ENCODE peak calls at places on chromosome 9, in nine cellular contexts. V is tibial artery, L is GM06990, H is upper lobe of right lung, B is hepatocyte, W is ovary, I is Panc1, Y is SK-N-SH, Z is kidney epithelial cell. G is an unnamed sample. For H3K36me3, the result is how much of the 10 kb centered on the place peaks cover.

GRCh38 chr9:14652729-14653377 is 40.4 kb downstream of the ZDHHC21 start:
- DNase-seq in V (no peak), L (no peak), H (no peak), B (peak), W (no peak), I (no peak), Y (peak), Z (no peak), G (peak)

GRCh38 chr9:126674365-126675146 is 60.8 kb downstream of the LMX1B start:
- DNase-seq in V (no peak), L (no peak), H (no peak), B (no peak), W (no peak), I (no peak), Y (no peak), Z (no peak), G (no peak)

GRCh38 chr9:118533101-118533500 is 828.9 kb downstream of the TLR4 start:
- DNase-seq in V (no peak), L (no peak), H (no peak), B (no peak), W (no peak), I (no peak), Y (no peak), Z (peak), G (no peak)

GRCh38 chr9:108101410-108101809 is 611.8 kb upstream of the KLF4 start:
- DNase-seq in V (no peak), L (no peak), H (no peak), B (no peak), W (no peak), I (no peak), Y (no peak), Z (no peak), G (no peak)

GRCh38 chr9:94922098-94922607 is 195.7 kb downstream of the AOPEP start:
- DNase-seq in V (peak), L (no peak), H (peak), B (peak), W (peak), I (no peak), Y (no peak), Z (peak), G (peak)

GRCh38 chr9:16540996-16541668 is 329.3 kb downstream of the BNC2 start:
- DNase-seq in V (no peak), L (no peak), H (no peak), B (no peak), W (no peak), I (no peak), Y (no peak), Z (no peak), G (no peak)

GRCh38 chr9:13587581-13587980 is 308.1 kb upstream of the MPDZ start:
- DNase-seq in V (no peak), L (no peak), H (no peak), B (no peak), W (no peak), I (no peak), Y (no peak), Z (no peak), G (no peak)

GRCh38 chr9:127061411-127061810 is 61.0 kb downstream of the ANGPTL2 start:
- DNase-seq in V (no peak), L (no peak), H (no peak), B (no peak), W (no peak), I (no peak), Y (no peak), Z (no peak), G (no peak)

GRCh38 chr9:124357591-124358361 is 57.5 kb downstream of the PSMB7 start:
- DNase-seq in V (no peak), L (peak), H (no peak), B (no peak), W (no peak), I (no peak), Y (no peak), Z (no peak), G (no peak)

GRCh38 chr9:75451505-75451904 is 363.2 kb downstream of the OSTF1 start:
- DNase-seq in V (no peak), L (no peak), H (no peak), B (no peak), W (no peak), I (no peak), Y (no peak), Z (peak), G (peak)

GRCh38 chr9:24602687-24603352 is 57.1 kb upstream of the IZUMO3 start:
- DNase-seq in V (no peak), L (no peak), H (no peak), B (no peak), W (no peak), I (no peak), Y (no peak), Z (peak), G (no peak)

GRCh38 chr9:83220737-83221136 is 157.8 kb upstream of the RASEF start:
- DNase-seq in V (no peak), L (no peak), H (no peak), B (peak), W (no peak), I (no peak), Y (no peak), Z (peak), G (no peak)

GRCh38 chr9:127313042-127313560 is 48.5 kb downstream of the GARNL3 start:
- DNase-seq in V (no peak), L (no peak), H (no peak), B (no peak), W (no peak), I (no peak), Y (no peak), Z (no peak), G (no peak)

GRCh38 chr9:127926961-127927456 is 3.6 kb downstream of the PIP5KL1 start:
- DNase-seq in V (no peak), L (no peak), H (no peak), B (no peak), W (no peak), I (no peak), Y (no peak), Z (no peak), G (no peak)

GRCh38 chr9:684950-685340 is 156.6 kb upstream of the DMRT1 start:
- DNase-seq in V (no peak), L (no peak), H (no peak), B (peak), W (no peak), I (no peak), Y (no peak), Z (no peak), G (peak)

GRCh38 chr9:113143432-113144227 is 7.2 kb upstream of the SLC31A2 start:
- DNase-seq in V (no peak), L (no peak), H (no peak), B (no peak), W (no peak), I (no peak), Y (no peak), Z (no peak), G (no peak)

GRCh38 chr9:109317979-109318671 is 2.7 kb downstream of the EPB41L4B start:
- DNase-seq in V (no peak), L (no peak), H (no peak), B (no peak), W (no peak), I (no peak), Y (no peak), Z (no peak), G (no peak)

GRCh38 chr9:128286435-128286834 is 10.4 kb downstream of the SWI5 start:
- DNase-seq in V (no peak), L (no peak), H (no peak), B (peak), W (no peak), I (no peak), Y (no peak), Z (no peak), G (no peak)

GRCh38 chr9:134736791-134737489 is 95.3 kb downstream of the COL5A1 start:
- DNase-seq in V (no peak), L (no peak), H (no peak), B (no peak), W (peak), I (no peak), Y (no peak), Z (no peak), G (no peak)

GRCh38 chr9:134739660-134739968 is 98.0 kb downstream of the COL5A1 start:
- DNase-seq in V (no peak), L (no peak), H (no peak), B (no peak), W (no peak), I (no peak), Y (no peak), Z (no peak), G (no peak)

GRCh38 chr9:134737842-134738580 is 96.4 kb downstream of the COL5A1 start:
- DNase-seq in V (no peak), L (no peak), H (no peak), B (no peak), W (no peak), I (no peak), Y (no peak), Z (no peak), G (no peak)

GRCh38 chr9:134740071-134740470 is 98.5 kb downstream of the COL5A1 start:
- DNase-seq in V (no peak), L (no peak), H (no peak), B (no peak), W (no peak), I (no peak), Y (no peak), Z (no peak), G (no peak)

GRCh38 chr9:134738869-134739659 is 97.5 kb downstream of the COL5A1 start:
- DNase-seq in V (peak), L (no peak), H (peak), B (peak), W (peak), I (no peak), Y (peak), Z (no peak), G (peak)
- H3K36me3 ChIP-seq in V (half or more), L (under half), H (under half), B (under half), W (under half), I (under half), Y (under half), Z (under half), G (under half)

DNA sequence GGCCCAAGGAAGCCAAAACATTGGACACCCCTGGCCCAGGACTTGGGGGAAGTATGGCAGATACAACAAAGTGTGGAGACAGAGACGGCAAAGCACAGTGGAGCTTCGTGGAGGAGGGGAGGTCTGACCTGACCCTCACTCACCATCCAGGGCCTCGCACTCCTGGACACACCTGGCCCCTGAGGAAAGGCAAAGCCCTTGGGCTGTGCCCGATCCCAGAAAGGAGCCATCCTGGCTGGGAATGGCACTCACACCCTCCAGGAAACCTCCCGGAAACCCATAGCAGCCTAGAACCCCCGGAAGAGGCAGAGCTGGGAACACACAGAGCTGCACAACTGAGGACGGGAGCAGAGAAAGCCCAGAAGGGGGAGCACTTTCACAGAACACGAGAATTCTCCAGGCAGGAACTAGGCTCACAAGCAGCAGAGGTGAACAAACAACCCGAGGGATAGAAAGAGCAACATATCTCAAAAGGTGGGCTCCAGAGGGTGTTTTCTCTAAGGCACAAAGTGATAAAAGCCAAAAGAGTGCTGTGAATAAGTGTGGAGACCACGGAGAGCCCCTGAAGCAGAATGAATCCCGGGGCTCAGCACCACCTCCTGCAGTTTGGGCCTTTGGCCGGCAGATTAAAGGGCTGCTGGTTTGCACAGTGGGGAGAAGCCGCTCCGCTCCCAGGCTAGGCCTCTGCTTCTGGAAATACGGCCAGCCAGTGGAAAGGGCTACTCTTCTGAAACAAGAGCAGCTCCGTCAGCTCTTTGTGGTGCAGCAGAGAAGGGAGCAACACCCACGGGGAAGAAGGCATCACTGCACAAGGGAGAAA is 108.2 kb downstream of the UBE2R2 start:
- DNase-seq in V (no peak), L (no peak), H (no peak), B (peak), W (peak), I (no peak), Y (peak), Z (peak), G (peak)
- H3K36me3 ChIP-seq in V (half or more), L (half or more), H (half or more), B (under half), W (under half), I (under half), Y (half or more), Z (under half), G (half or more)

DNA sequence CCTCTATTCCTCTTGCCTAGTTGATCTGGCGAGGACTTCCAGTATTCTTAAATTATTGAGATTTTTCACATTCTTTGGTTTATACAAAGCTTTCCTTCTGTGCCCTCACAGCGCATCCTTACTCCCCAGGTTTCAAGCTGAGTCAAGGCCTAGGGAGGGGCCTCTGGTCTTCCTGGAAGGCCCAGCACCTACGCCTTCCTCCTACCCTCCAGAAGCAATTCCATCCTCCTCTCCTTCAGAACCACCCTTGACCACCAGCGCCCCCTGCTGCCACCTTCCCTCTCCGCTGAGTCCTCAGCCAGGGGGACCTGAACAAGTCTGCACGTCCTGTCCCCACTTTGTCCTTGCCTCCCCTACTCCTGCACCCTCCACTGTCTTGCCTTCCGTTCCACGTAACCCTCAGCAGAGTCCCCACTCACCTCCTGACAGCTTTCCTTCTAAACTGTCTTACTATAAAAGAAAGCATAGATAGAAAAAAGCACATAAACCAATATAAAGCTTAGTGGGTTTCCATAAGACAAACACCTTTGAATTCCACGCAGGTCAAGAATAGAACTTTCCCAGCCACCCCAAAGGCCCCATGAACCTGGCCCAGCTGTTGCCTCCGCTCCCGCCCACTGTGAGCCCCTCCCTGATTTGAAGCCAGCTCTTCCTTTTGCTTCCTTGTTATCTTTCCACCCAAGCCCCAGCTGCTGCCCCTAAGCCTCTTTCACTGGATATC is 63.0 kb upstream of the CTSL start:
- DNase-seq in V (peak), L (peak), H (peak), B (peak), W (peak), I (no peak), Y (peak), Z (peak), G (peak)
- H3K36me3 ChIP-seq in V (under half), L (under half), H (under half), B (under half), W (under half), I (under half), Y (under half), Z (under half), G (half or more)

DNA sequence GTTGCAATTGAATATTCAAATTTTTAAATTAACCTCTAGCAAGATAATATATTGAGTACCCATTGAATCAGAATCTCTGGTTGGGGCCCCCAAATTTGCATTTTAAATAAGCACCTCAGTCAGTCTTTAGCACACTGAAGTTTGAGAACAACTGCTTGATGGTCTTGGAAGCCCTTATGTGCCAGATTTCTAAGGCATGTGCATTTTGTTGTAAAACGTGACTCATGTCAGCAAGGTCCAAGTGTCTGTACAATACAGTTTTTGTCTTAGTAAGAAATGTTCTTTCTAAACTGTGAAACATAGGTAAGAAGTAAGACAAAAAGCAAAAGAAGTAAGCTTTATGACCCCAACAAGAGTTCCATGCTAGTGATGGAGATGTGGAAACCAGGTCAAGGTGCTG is 59.1 kb upstream of the PHF2 start:
- DNase-seq in V (no peak), L (no peak), H (no peak), B (no peak), W (no peak), I (no peak), Y (no peak), Z (no peak), G (no peak)
- H3K36me3 ChIP-seq in V (under half), L (under half), H (under half), B (under half), W (under half), I (under half), Y (under half), Z (under half), G (under half)

GRCh38 chr9:35103660-35104191 is 795 bp upstream of the STOML2 start:
- DNase-seq in V (no peak), L (no peak), H (peak), B (no peak), W (no peak), I (no peak), Y (no peak), Z (no peak), G (no peak)
- H3K36me3 ChIP-seq in V (half or more), L (under half), H (half or more), B (under half), W (under half), I (under half), Y (half or more), Z (under half), G (under half)

GRCh38 chr9:33254211-33254610 is 10.3 kb downstream of the BAG1 start:
- DNase-seq in V (no peak), L (no peak), H (no peak), B (no peak), W (no peak), I (no peak), Y (no peak), Z (no peak), G (no peak)

GRCh38 chr9:33257276-33257675 is 7.2 kb downstream of the BAG1 start:
- DNase-seq in V (no peak), L (no peak), H (no peak), B (no peak), W (no peak), I (no peak), Y (no peak), Z (no peak), G (no peak)

GRCh38 chr9:33256236-33256635 is 8.3 kb downstream of the BAG1 start:
- DNase-seq in V (no peak), L (no peak), H (no peak), B (no peak), W (no peak), I (no peak), Y (no peak), Z (no peak), G (no peak)

GRCh38 chr9:33255006-33255405 is 9.5 kb downstream of the BAG1 start:
- DNase-seq in V (no peak), L (no peak), H (no peak), B (no peak), W (no peak), I (no peak), Y (no peak), Z (no peak), G (no peak)

GRCh38 chr9:33255471-33255870 is 9.0 kb downstream of the BAG1 start:
- DNase-seq in V (no peak), L (no peak), H (no peak), B (no peak), W (no peak), I (no peak), Y (no peak), Z (no peak), G (no peak)
- H3K36me3 ChIP-seq in V (half or more), L (under half), H (half or more), B (under half), W (under half), I (under half), Y (half or more), Z (under half), G (half or more)

GRCh38 chr9:134353539-134353938 is 27.3 kb downstream of the RXRA start:
- DNase-seq in V (no peak), L (no peak), H (no peak), B (no peak), W (no peak), I (no peak), Y (no peak), Z (no peak), G (no peak)
- H3K36me3 ChIP-seq in V (under half), L (under half), H (under half), B (under half), W (under half), I (under half), Y (under half), Z (under half), G (under half)